ENCODE peak calls at places on chromosomes 16 and 17, in ten cellular contexts. W, S, M, T, Q, U, C, L, I and H are unnamed samples. For H3K36me3, the result is how much of the 10 kb centered on the place peaks cover.

GRCh38 chr17:17809527-17810373 is 27.0 kb downstream of the SREBF1 start:
- DNase-seq in C (peak), Q (no peak), S (peak), U (peak), W (no peak), T (no peak), M (no peak), I (no peak), L (peak), H (peak)

GRCh38 chr16:68739964-68740627 is 3.0 kb downstream of the CDH1 start:
- DNase-seq in C (no peak), S (no peak), L (no peak), W (peak), U (no peak), I (no peak), M (no peak), Q (no peak), T (no peak), H (no peak)

GRCh38 chr17:601462-602303 is 113.0 kb downstream of the VPS53 start:
- DNase-seq in M (no peak), I (peak), L (peak), W (no peak), C (no peak), S (peak), T (no peak), U (peak), Q (no peak), H (no peak)

GRCh38 chr16:50568187-50568830 is 20.1 kb downstream of the NKD1 start:
- DNase-seq in Q (no peak), C (no peak), L (no peak), I (no peak), U (no peak), T (no peak), W (no peak), M (no peak), S (no peak), H (no peak)

GRCh38 chr17:33944412-33944811 is 310.7 kb upstream of the CCL2 start:
- DNase-seq in M (no peak), I (no peak), U (no peak), Q (no peak), S (no peak), T (no peak), L (no peak), W (no peak), C (no peak), H (no peak)

GRCh38 chr16:73909529-73910035 is 387.0 kb upstream of the PSMD7 start:
- DNase-seq in L (no peak), I (no peak), C (no peak), W (no peak), Q (no peak), T (no peak), U (no peak), M (no peak), S (no peak), H (no peak)

GRCh38 chr17:13638855-13639458 is 37.2 kb upstream of the HS3ST3A1 start:
- DNase-seq in S (no peak), T (no peak), W (peak), Q (no peak), U (peak), C (no peak), M (no peak), I (peak), L (no peak), H (no peak)

GRCh38 chr16:71358464-71359031 is at the start of gene CALB2:
- DNase-seq in T (no peak), S (peak), L (peak), I (peak), C (peak), W (peak), Q (peak), U (peak), M (no peak), H (peak)

GRCh38 chr16:87982491-87983415 is 31.5 kb downstream of the BANP start:
- DNase-seq in S (no peak), T (no peak), Q (no peak), U (no peak), W (peak), C (no peak), L (no peak), I (no peak), M (no peak), H (no peak)

GRCh38 chr16:76265434-76266045 is 11.7 kb upstream of the CNTNAP4 start:
- DNase-seq in C (peak), S (peak), M (peak), T (no peak), Q (peak), I (peak), L (no peak), W (peak), U (peak), H (peak)

GRCh38 chr17:76562734-76563148 is 22.9 kb downstream of the PRCD start:
- DNase-seq in I (peak), T (no peak), Q (peak), C (peak), W (no peak), S (peak), L (peak), U (peak), M (no peak), H (no peak)

GRCh38 chr16:74936902-74937560 is 47.9 kb downstream of the WDR59 start:
- DNase-seq in Q (peak), T (no peak), U (peak), S (no peak), W (no peak), I (peak), M (no peak), C (no peak), L (no peak), H (no peak)

GRCh38 chr16:30760160-30760559 is 1.7 kb downstream of the CFAP119 start:
- DNase-seq in W (no peak), S (no peak), L (no peak), M (no peak), C (no peak), T (no peak), I (no peak), U (no peak), Q (no peak), H (peak)

GRCh38 chr17:45814622-45815606 is 29.8 kb upstream of the SPPL2C start:
- DNase-seq in W (no peak), T (no peak), M (no peak), U (no peak), S (no peak), L (no peak), C (no peak), Q (no peak), I (no peak), H (no peak)

GRCh38 chr16:6447046-6447445 is 885.6 kb upstream of the RBFOX1 start:
- DNase-seq in Q (no peak), S (no peak), M (no peak), C (no peak), U (no peak), I (no peak), L (no peak), T (no peak), W (no peak), H (no peak)

GRCh38 chr17:66494023-66494803 is 191.8 kb downstream of the PRKCA start:
- DNase-seq in T (no peak), M (peak), I (peak), S (no peak), C (no peak), U (peak), W (no peak), Q (peak), L (no peak), H (no peak)

GRCh38 chr16:658679-659571 is 9.0 kb upstream of the RHOT2 start:
- DNase-seq in L (no peak), T (no peak), I (no peak), W (no peak), M (no peak), U (no peak), C (no peak), Q (no peak), S (no peak), H (no peak)

GRCh38 chr17:31733326-31733725 is 125.7 kb downstream of the COPRS start:
- DNase-seq in S (no peak), I (no peak), Q (no peak), M (no peak), U (no peak), T (no peak), W (no peak), L (no peak), C (no peak), H (no peak)

GRCh38 chr17:59652119-59652518 is 32.4 kb downstream of the CLTC start:
- DNase-seq in L (no peak), I (peak), C (no peak), T (no peak), W (no peak), Q (peak), S (no peak), M (no peak), U (peak), H (no peak)

GRCh38 chr17:59647288-59647687 is 27.6 kb downstream of the CLTC start:
- DNase-seq in I (no peak), W (no peak), C (no peak), U (no peak), Q (no peak), T (no peak), L (no peak), M (no peak), S (no peak), H (no peak)

GRCh38 chr17:59651346-59651745 is 31.7 kb downstream of the CLTC start:
- DNase-seq in U (peak), L (no peak), S (no peak), C (no peak), W (no peak), Q (no peak), M (no peak), I (peak), T (no peak), H (no peak)

GRCh38 chr17:59649886-59650285 is 30.2 kb downstream of the CLTC start:
- DNase-seq in U (no peak), L (no peak), C (no peak), W (no peak), S (no peak), T (no peak), M (no peak), Q (no peak), I (peak), H (no peak)

DNA sequence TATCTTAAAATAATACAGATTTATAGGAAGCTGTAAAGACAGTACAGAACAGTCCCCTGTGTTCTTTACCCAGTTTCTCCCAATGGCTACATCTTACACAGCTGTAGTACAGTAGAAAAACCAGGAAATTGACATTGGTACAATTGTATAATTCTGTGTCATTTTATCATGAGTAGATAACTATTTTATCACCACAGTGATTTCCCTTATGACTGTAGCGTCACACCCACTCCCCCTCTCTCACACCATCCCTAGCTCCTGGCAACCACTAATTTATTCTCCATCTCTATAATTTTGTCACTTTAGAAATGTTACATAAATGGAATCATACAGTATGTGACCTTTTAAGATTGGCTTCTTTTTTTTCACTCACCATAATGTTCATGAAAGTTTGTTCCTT is 30.9 kb downstream of the CLTC start:
- DNase-seq in W (no peak), T (no peak), Q (no peak), M (no peak), L (no peak), S (no peak), U (no peak), C (no peak), I (no peak), H (no peak)
- H3K36me3 ChIP-seq in W (under half), T (under half), Q (half or more), M (half or more), L (under half), S (half or more), U (under half), C (under half), I (half or more), H (under half)

GRCh38 chr17:4026255-4026654 is 62.0 kb upstream of the ATP2A3 start:
- DNase-seq in W (no peak), L (no peak), I (no peak), C (no peak), Q (no peak), M (no peak), T (no peak), U (no peak), S (no peak), H (no peak)
- H3K36me3 ChIP-seq in W (under half), L (under half), I (half or more), C (under half), Q (half or more), M (under half), T (under half), U (under half), S (half or more), H (under half)

GRCh38 chr17:75496005-75496404 is 19.3 kb downstream of the CASKIN2 start:
- DNase-seq in Q (no peak), T (no peak), S (no peak), C (no peak), I (no peak), W (no peak), M (no peak), U (no peak), L (no peak), H (no peak)
- H3K36me3 ChIP-seq in Q (half or more), T (under half), S (half or more), C (under half), I (half or more), W (under half), M (under half), U (under half), L (under half), H (under half)

GRCh38 chr17:80319999-80320344 is 59.3 kb downstream of the RNF213 start:
- DNase-seq in Q (no peak), I (peak), C (no peak), U (no peak), S (no peak), M (no peak), L (no peak), W (no peak), T (no peak), H (no peak)

GRCh38 chr17:80320496-80320895 is 59.8 kb downstream of the RNF213 start:
- DNase-seq in C (no peak), L (no peak), W (no peak), S (no peak), M (no peak), T (no peak), I (no peak), U (no peak), Q (no peak), H (no peak)

GRCh38 chr17:80317706-80317980 is 57.0 kb downstream of the RNF213 start:
- DNase-seq in C (no peak), U (no peak), S (no peak), W (no peak), Q (no peak), M (no peak), L (no peak), T (no peak), I (no peak), H (no peak)

GRCh38 chr17:80318166-80318565 is 57.5 kb downstream of the RNF213 start:
- DNase-seq in M (no peak), Q (no peak), S (no peak), T (no peak), L (no peak), W (no peak), C (no peak), U (no peak), I (no peak), H (no peak)

GRCh38 chr17:80319262-80319998 is 58.8 kb downstream of the RNF213 start:
- DNase-seq in L (no peak), T (no peak), S (no peak), M (no peak), I (no peak), W (no peak), C (no peak), Q (no peak), U (no peak), H (no peak)
- H3K36me3 ChIP-seq in L (under half), T (under half), S (half or more), M (under half), I (half or more), W (under half), C (under half), Q (half or more), U (under half), H (under half)

GRCh38 chr17:28518578-28518977 is 12.4 kb downstream of the FOXN1 start:
- DNase-seq in T (no peak), M (no peak), I (no peak), W (no peak), U (no peak), S (no peak), C (no peak), Q (no peak), L (no peak), H (no peak)
- H3K36me3 ChIP-seq in T (under half), M (under half), I (under half), W (under half), U (under half), S (under half), C (under half), Q (under half), L (under half), H (under half)

GRCh38 chr16:78629173-78629572 is 529.7 kb downstream of the WWOX start:
- DNase-seq in U (peak), W (no peak), Q (no peak), T (no peak), M (no peak), I (no peak), C (no peak), L (no peak), S (no peak), H (no peak)

GRCh38 chr16:78628526-78628925 is 529.1 kb downstream of the WWOX start:
- DNase-seq in T (no peak), W (no peak), S (no peak), C (no peak), I (no peak), U (peak), M (no peak), Q (no peak), L (no peak), H (no peak)

GRCh38 chr16:78630102-78630501 is 530.6 kb downstream of the WWOX start:
- DNase-seq in U (no peak), L (no peak), M (no peak), T (no peak), S (no peak), W (no peak), I (no peak), Q (no peak), C (no peak), H (no peak)

GRCh38 chr16:78624349-78624748 is 524.9 kb downstream of the WWOX start:
- DNase-seq in Q (no peak), M (no peak), I (no peak), S (no peak), C (no peak), L (no peak), W (no peak), U (no peak), T (no peak), H (no peak)
- H3K36me3 ChIP-seq in Q (under half), M (under half), I (under half), S (under half), C (under half), L (under half), W (under half), U (under half), T (under half), H (under half)

GRCh38 chr16:85659336-85659735 is 29.4 kb downstream of the GINS2 start:
- DNase-seq in L (no peak), S (no peak), W (no peak), C (no peak), M (no peak), I (no peak), T (no peak), U (no peak), Q (no peak), H (no peak)

GRCh38 chr16:85662036-85662812 is 26.5 kb downstream of the GINS2 start:
- DNase-seq in M (no peak), C (no peak), I (no peak), S (no peak), T (no peak), Q (no peak), U (no peak), W (no peak), L (no peak), H (no peak)

GRCh38 chr16:85662976-85663830 is 25.6 kb downstream of the GINS2 start:
- DNase-seq in T (no peak), C (no peak), S (no peak), W (no peak), L (no peak), M (no peak), I (no peak), U (no peak), Q (no peak), H (peak)

GRCh38 chr16:85659805-85660511 is 28.8 kb downstream of the GINS2 start:
- DNase-seq in S (peak), I (peak), U (peak), W (peak), Q (peak), L (peak), T (no peak), M (peak), C (peak), H (peak)

DNA sequence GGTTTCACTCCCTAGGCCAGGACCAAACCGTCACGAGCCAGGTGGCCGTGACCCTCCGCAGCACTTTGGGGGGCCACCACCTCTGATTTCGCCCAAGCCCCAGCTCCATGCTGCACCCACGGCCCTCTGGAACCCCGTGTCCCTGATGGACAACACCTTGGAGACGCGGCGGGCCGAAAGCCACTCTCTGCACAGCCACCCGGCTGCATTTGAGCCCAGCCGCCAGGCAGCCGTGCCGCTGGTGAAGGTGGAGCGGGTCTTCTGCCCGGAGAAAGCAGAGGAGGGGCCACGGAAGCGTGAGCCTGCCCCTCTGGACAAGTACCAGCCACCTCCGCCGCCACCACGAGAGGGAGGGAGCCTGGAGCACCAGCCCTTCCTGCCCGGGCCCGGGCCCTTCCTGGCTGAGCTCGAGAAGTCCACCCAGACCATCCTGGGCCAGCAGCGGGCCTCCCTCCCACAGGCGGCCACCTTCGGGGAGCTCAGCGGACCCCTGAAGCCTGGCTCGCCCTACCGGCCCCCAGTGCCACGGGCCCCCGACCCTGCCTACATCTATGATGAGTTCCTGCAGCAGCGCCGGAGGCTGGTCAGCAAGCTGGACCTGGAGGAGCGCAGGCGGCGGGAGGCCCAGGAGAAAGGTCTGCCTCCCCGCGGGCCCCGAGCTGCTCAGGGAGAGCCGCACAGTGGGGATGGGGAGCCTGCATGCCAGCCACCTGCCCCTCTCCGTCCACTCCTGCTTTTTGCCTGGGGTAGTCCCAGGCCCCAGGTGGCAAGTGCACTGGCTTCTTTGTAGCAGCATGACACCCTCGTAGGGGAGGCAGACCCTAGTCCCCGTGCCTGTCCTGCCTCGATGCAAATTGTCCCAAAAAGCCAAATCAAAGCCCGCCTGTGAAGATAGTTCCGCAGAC is 27.4 kb downstream of the GINS2 start:
- DNase-seq in C (no peak), M (no peak), S (no peak), W (no peak), I (no peak), T (no peak), U (no peak), L (no peak), Q (no peak), H (peak)
- H3K36me3 ChIP-seq in C (under half), M (half or more), S (half or more), W (under half), I (half or more), T (half or more), U (under half), L (under half), Q (half or more), H (under half)

DNA sequence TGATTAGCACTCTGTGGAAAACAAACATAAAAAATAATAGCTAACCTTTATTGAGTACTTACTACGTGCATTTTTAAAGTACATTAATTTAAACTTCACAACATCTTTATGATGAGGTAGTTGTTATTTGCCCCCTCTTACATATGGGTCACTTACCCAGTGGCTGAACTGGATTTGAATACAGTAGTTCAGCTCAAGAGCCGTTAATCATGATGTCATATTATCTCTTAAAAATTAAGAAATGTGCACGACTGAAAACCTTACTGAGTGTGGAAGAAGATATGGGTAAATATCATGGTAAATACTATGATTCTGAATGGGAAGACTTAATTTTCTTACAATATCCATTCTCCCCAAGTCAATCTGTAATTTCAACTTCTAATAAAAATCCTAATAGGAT is 17.6 kb downstream of the NDEL1 start:
- DNase-seq in S (no peak), I (no peak), Q (no peak), L (no peak), C (no peak), W (no peak), M (no peak), U (no peak), T (no peak), H (no peak)
- H3K36me3 ChIP-seq in S (half or more), I (half or more), Q (half or more), L (under half), C (under half), W (under half), M (under half), U (under half), T (half or more), H (under half)